ENCODE peak calls at places on chromosomes 12 and 14, in six cellular contexts. One of them, this sample, is unnamed.

GRCh38 chr12:39406257-39406656 is 36.7 kb downstream of the KIF21A start:
- DNase-seq in GM23338: no peak
- DNase-seq in K562: no peak
- DNase-seq in fibroblast of the aortic adventitia: no peak
- DNase-seq in fibroblast of pulmonary artery: no peak
- DNase-seq in ovary: no peak
- DNase-seq in this sample: no peak

GRCh38 chr14:72779679-72780078 is 114.2 kb downstream of the DPF3 start:
- DNase-seq in K562: no peak
- DNase-seq in fibroblast of pulmonary artery: no peak
- DNase-seq in fibroblast of the aortic adventitia: no peak
- DNase-seq in GM23338: no peak
- DNase-seq in ovary: no peak
- DNase-seq in this sample: no peak

GRCh38 chr12:45575417-45575816 is 154.1 kb upstream of the ARID2 start:
- DNase-seq in fibroblast of pulmonary artery: no peak
- DNase-seq in K562: no peak
- DNase-seq in ovary: no peak
- DNase-seq in fibroblast of the aortic adventitia: no peak
- DNase-seq in GM23338: no peak
- DNase-seq in this sample: no peak

GRCh38 chr14:35985504-35986218 is 159.5 kb downstream of the BRMS1L start:
- DNase-seq in fibroblast of pulmonary artery: no peak
- DNase-seq in GM23338: peak
- DNase-seq in ovary: no peak
- DNase-seq in fibroblast of the aortic adventitia: no peak
- DNase-seq in K562: no peak
- DNase-seq in this sample: no peak

GRCh38 chr14:99675381-99675835 is 8.7 kb upstream of the CYP46A1 start:
- DNase-seq in fibroblast of the aortic adventitia: no peak
- DNase-seq in K562: no peak
- DNase-seq in ovary: no peak
- DNase-seq in fibroblast of pulmonary artery: no peak
- DNase-seq in GM23338: no peak
- DNase-seq in this sample: no peak

GRCh38 chr12:22286569-22286968 is 47.9 kb downstream of the ST8SIA1 start:
- DNase-seq in K562: no peak
- DNase-seq in ovary: no peak
- DNase-seq in GM23338: no peak
- DNase-seq in fibroblast of the aortic adventitia: peak
- DNase-seq in fibroblast of pulmonary artery: peak
- DNase-seq in this sample: no peak

GRCh38 chr12:78963439-78964222 is 99.1 kb downstream of the SYT1 start:
- DNase-seq in ovary: no peak
- DNase-seq in fibroblast of the aortic adventitia: peak
- DNase-seq in GM23338: no peak
- DNase-seq in fibroblast of pulmonary artery: peak
- DNase-seq in K562: no peak
- DNase-seq in this sample: no peak

GRCh38 chr14:98903371-98903770 is 368.6 kb downstream of the BCL11B start:
- DNase-seq in GM23338: no peak
- DNase-seq in K562: no peak
- DNase-seq in fibroblast of pulmonary artery: no peak
- DNase-seq in ovary: no peak
- DNase-seq in fibroblast of the aortic adventitia: no peak
- DNase-seq in this sample: no peak

GRCh38 chr12:116337312-116337711 is 59.8 kb upstream of the MED13L start:
- DNase-seq in fibroblast of pulmonary artery: no peak
- DNase-seq in GM23338: peak
- DNase-seq in K562: no peak
- DNase-seq in fibroblast of the aortic adventitia: no peak
- DNase-seq in ovary: no peak
- DNase-seq in this sample: no peak

GRCh38 chr14:31270196-31270772 is 62.7 kb upstream of the HECTD1 start:
- DNase-seq in fibroblast of pulmonary artery: no peak
- DNase-seq in GM23338: peak
- DNase-seq in ovary: no peak
- DNase-seq in fibroblast of the aortic adventitia: peak
- DNase-seq in K562: peak
- DNase-seq in this sample: no peak

GRCh38 chr14:80269338-80269935 is 58.1 kb upstream of the DIO2 start:
- DNase-seq in GM23338: no peak
- DNase-seq in ovary: no peak
- DNase-seq in fibroblast of the aortic adventitia: peak
- DNase-seq in fibroblast of pulmonary artery: peak
- DNase-seq in K562: no peak
- DNase-seq in this sample: no peak

GRCh38 chr12:34404377-34405285 is 382.3 kb downstream of the ALG10 start:
- DNase-seq in ovary: peak
- DNase-seq in fibroblast of pulmonary artery: no peak
- DNase-seq in GM23338: no peak
- DNase-seq in fibroblast of the aortic adventitia: no peak
- DNase-seq in K562: no peak
- DNase-seq in this sample: peak

GRCh38 chr14:32368107-32368506 is 39.0 kb downstream of the AKAP6 start:
- DNase-seq in K562: no peak
- DNase-seq in fibroblast of the aortic adventitia: no peak
- DNase-seq in ovary: no peak
- DNase-seq in fibroblast of pulmonary artery: no peak
- DNase-seq in GM23338: no peak
- DNase-seq in this sample: no peak

GRCh38 chr12:81147286-81147919 is 69.5 kb downstream of the ACSS3 start:
- DNase-seq in K562: no peak
- DNase-seq in GM23338: no peak
- DNase-seq in fibroblast of the aortic adventitia: no peak
- DNase-seq in fibroblast of pulmonary artery: no peak
- DNase-seq in ovary: no peak
- DNase-seq in this sample: no peak

GRCh38 chr12:126355346-126355745 is 1290.1 kb downstream of the AACS start:
- DNase-seq in K562: no peak
- DNase-seq in fibroblast of pulmonary artery: no peak
- DNase-seq in GM23338: no peak
- DNase-seq in ovary: no peak
- DNase-seq in fibroblast of the aortic adventitia: no peak
- DNase-seq in this sample: no peak

GRCh38 chr14:23129759-23130316 is 10.8 kb upstream of the CEBPE start:
- DNase-seq in ovary: no peak
- DNase-seq in GM23338: no peak
- DNase-seq in fibroblast of the aortic adventitia: no peak
- DNase-seq in fibroblast of pulmonary artery: no peak
- DNase-seq in K562: no peak
- DNase-seq in this sample: no peak

GRCh38 chr14:72904840-72905561 is 11.1 kb upstream of the DPF3 start:
- DNase-seq in K562: peak
- DNase-seq in ovary: peak
- DNase-seq in GM23338: peak
- DNase-seq in fibroblast of pulmonary artery: peak
- DNase-seq in fibroblast of the aortic adventitia: peak
- DNase-seq in this sample: peak

GRCh38 chr12:124605869-124606774 is 38.7 kb upstream of the NCOR2 start:
- DNase-seq in ovary: no peak
- DNase-seq in fibroblast of pulmonary artery: no peak
- DNase-seq in fibroblast of the aortic adventitia: no peak
- DNase-seq in GM23338: no peak
- DNase-seq in K562: peak
- DNase-seq in this sample: no peak

GRCh38 chr14:62696261-62696968 is 348.8 kb downstream of the KCNH5 start:
- DNase-seq in fibroblast of pulmonary artery: no peak
- DNase-seq in K562: no peak
- DNase-seq in fibroblast of the aortic adventitia: no peak
- DNase-seq in ovary: no peak
- DNase-seq in GM23338: peak
- DNase-seq in this sample: no peak

GRCh38 chr12:65319680-65320193 is 41.3 kb downstream of the MSRB3 start:
- DNase-seq in ovary: no peak
- DNase-seq in GM23338: no peak
- DNase-seq in fibroblast of the aortic adventitia: no peak
- DNase-seq in fibroblast of pulmonary artery: no peak
- DNase-seq in K562: no peak
- DNase-seq in this sample: no peak

GRCh38 chr14:23828001-23828400 is 125.6 kb upstream of the DHRS4 start:
- DNase-seq in fibroblast of pulmonary artery: no peak
- DNase-seq in GM23338: no peak
- DNase-seq in fibroblast of the aortic adventitia: no peak
- DNase-seq in ovary: no peak
- DNase-seq in K562: no peak
- DNase-seq in this sample: no peak

GRCh38 chr12:105329926-105330282 is 587 bp upstream of the C12orf75 start:
- DNase-seq in K562: no peak
- DNase-seq in GM23338: no peak
- DNase-seq in ovary: no peak
- DNase-seq in fibroblast of the aortic adventitia: no peak
- DNase-seq in fibroblast of pulmonary artery: no peak
- DNase-seq in this sample: no peak

GRCh38 chr14:65412189-65412846 is at the start of gene FUT8:
- DNase-seq in fibroblast of pulmonary artery: peak
- DNase-seq in GM23338: peak
- DNase-seq in fibroblast of the aortic adventitia: peak
- DNase-seq in K562: peak
- DNase-seq in ovary: peak
- DNase-seq in this sample: peak
- TF ChIP-seq CTCF in fibroblast of pulmonary artery: peak
- TF ChIP-seq CTCF in GM23338: no peak
- TF ChIP-seq CTCF in fibroblast of the aortic adventitia: peak
- TF ChIP-seq CTCF in K562: peak
- TF ChIP-seq CTCF in ovary: peak
- TF ChIP-seq CTCF in this sample: no peak

GRCh38 chr12:13208533-13209278 is 12.2 kb downstream of the EMP1 start:
- DNase-seq in GM23338: peak
- DNase-seq in ovary: no peak
- DNase-seq in fibroblast of the aortic adventitia: peak
- DNase-seq in K562: no peak
- DNase-seq in fibroblast of pulmonary artery: peak
- DNase-seq in this sample: peak
- TF ChIP-seq CTCF in GM23338: peak
- TF ChIP-seq CTCF in ovary: no peak
- TF ChIP-seq CTCF in fibroblast of the aortic adventitia: peak
- TF ChIP-seq CTCF in K562: peak
- TF ChIP-seq CTCF in fibroblast of pulmonary artery: peak
- TF ChIP-seq CTCF in this sample: peak

DNA sequence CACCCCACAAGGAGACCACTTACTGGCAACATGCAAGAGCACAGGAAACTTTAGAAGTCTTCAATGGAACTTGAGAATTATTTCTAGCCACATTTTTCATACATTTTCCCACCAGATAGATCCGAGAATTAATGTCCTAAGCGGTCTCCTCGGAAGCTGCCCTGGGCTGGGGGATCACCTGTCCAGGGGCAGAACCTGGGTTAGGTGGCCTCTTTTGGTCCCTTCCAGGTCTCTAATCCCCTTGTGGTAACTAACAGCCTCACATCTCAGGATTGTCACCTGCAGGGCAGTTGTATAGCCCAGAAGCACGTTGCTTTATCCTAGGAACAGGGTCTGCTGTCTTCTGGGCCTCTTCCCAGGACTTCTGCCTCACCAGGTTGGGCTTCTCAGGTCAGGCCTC is 38.7 kb upstream of the PRMT8 start:
- DNase-seq in fibroblast of pulmonary artery: no peak
- DNase-seq in fibroblast of the aortic adventitia: no peak
- DNase-seq in K562: no peak
- DNase-seq in ovary: no peak
- DNase-seq in GM23338: no peak
- DNase-seq in this sample: no peak
- TF ChIP-seq CTCF in fibroblast of pulmonary artery: no peak
- TF ChIP-seq CTCF in fibroblast of the aortic adventitia: no peak
- TF ChIP-seq CTCF in K562: no peak
- TF ChIP-seq CTCF in ovary: no peak
- TF ChIP-seq CTCF in GM23338: no peak
- TF ChIP-seq CTCF in this sample: no peak

GRCh38 chr12:127964717-127965116 is 302.3 kb upstream of the TMEM132C start:
- DNase-seq in GM23338: peak
- DNase-seq in K562: no peak
- DNase-seq in ovary: no peak
- DNase-seq in fibroblast of the aortic adventitia: peak
- DNase-seq in fibroblast of pulmonary artery: peak
- DNase-seq in this sample: no peak
- TF ChIP-seq CTCF in GM23338: peak
- TF ChIP-seq CTCF in K562: no peak
- TF ChIP-seq CTCF in ovary: no peak
- TF ChIP-seq CTCF in fibroblast of the aortic adventitia: peak
- TF ChIP-seq CTCF in fibroblast of pulmonary artery: no peak
- TF ChIP-seq CTCF in this sample: no peak

This sample was measured in endothelial cell.